ENCODE peak calls at places on chromosomes 11 and 22, in five cellular contexts. One of them, this sample, is unnamed.
A peak's percentile ranks its signal among the peaks of the same experiment; 100 is the strongest.

GRCh38 chr11:133399294-133399693 is 133.0 kb downstream of the OPCML start:
- DNase-seq in CD4-positive, alpha-beta T cell: no peak
- DNase-seq in astrocyte of the cerebellum: no peak
- DNase-seq in AG09309: no peak
- DNase-seq in transverse colon: no peak
- DNase-seq in this sample: no peak

GRCh38 chr11:126082251-126083109 is 19.8 kb upstream of the CDON start:
- DNase-seq in CD4-positive, alpha-beta T cell: no peak
- DNase-seq in astrocyte of the cerebellum: no peak
- DNase-seq in AG09309: no peak
- DNase-seq in transverse colon: no peak
- DNase-seq in this sample: no peak

GRCh38 chr11:65473275-65473860 is 25.5 kb upstream of the MALAT1 start:
- DNase-seq in CD4-positive, alpha-beta T cell: no peak
- DNase-seq in astrocyte of the cerebellum: no peak
- DNase-seq in AG09309: no peak
- DNase-seq in transverse colon: no peak
- DNase-seq in this sample: no peak

GRCh38 chr11:46120711-46121327 is 435 bp downstream of the PHF21A start:
- DNase-seq in CD4-positive, alpha-beta T cell: no peak
- DNase-seq in astrocyte of the cerebellum: no peak
- DNase-seq in AG09309: no peak
- DNase-seq in transverse colon: peak; percentile 41
- DNase-seq in this sample: no peak

GRCh38 chr11:74739546-74740270 is 8.5 kb upstream of the CHRDL2 start:
- DNase-seq in CD4-positive, alpha-beta T cell: peak; percentile 28
- DNase-seq in astrocyte of the cerebellum: peak; percentile 32
- DNase-seq in AG09309: peak; percentile 28
- DNase-seq in transverse colon: peak; percentile 45
- DNase-seq in this sample: peak; percentile 40

GRCh38 chr11:10727259-10727851 is 23.7 kb upstream of the CTR9 start:
- DNase-seq in CD4-positive, alpha-beta T cell: no peak
- DNase-seq in astrocyte of the cerebellum: no peak
- DNase-seq in AG09309: peak; percentile 82
- DNase-seq in transverse colon: no peak
- DNase-seq in this sample: no peak

GRCh38 chr11:124094731-124095130 is 20.5 kb upstream of the VWA5A start:
- DNase-seq in CD4-positive, alpha-beta T cell: no peak
- DNase-seq in astrocyte of the cerebellum: no peak
- DNase-seq in AG09309: no peak
- DNase-seq in transverse colon: no peak
- DNase-seq in this sample: no peak

GRCh38 chr11:13238879-13239514 is 38.6 kb upstream of the BMAL1 start:
- DNase-seq in CD4-positive, alpha-beta T cell: peak; percentile 25
- DNase-seq in astrocyte of the cerebellum: no peak
- DNase-seq in AG09309: no peak
- DNase-seq in transverse colon: peak; percentile 46
- DNase-seq in this sample: no peak

GRCh38 chr11:78424334-78425270 is 7.0 kb upstream of the GAB2 start:
- DNase-seq in CD4-positive, alpha-beta T cell: no peak
- DNase-seq in astrocyte of the cerebellum: no peak
- DNase-seq in AG09309: no peak
- DNase-seq in transverse colon: no peak
- DNase-seq in this sample: no peak

GRCh38 chr11:66800720-66801428 is 42.4 kb upstream of the RCE1 start:
- DNase-seq in CD4-positive, alpha-beta T cell: no peak
- DNase-seq in astrocyte of the cerebellum: no peak
- DNase-seq in AG09309: no peak
- DNase-seq in transverse colon: no peak
- DNase-seq in this sample: no peak

GRCh38 chr11:66333896-66334604 is 2.2 kb downstream of the RIN1 start:
- DNase-seq in CD4-positive, alpha-beta T cell: no peak
- DNase-seq in astrocyte of the cerebellum: no peak
- DNase-seq in AG09309: no peak
- DNase-seq in transverse colon: no peak
- DNase-seq in this sample: no peak

GRCh38 chr11:73321342-73322110 is 13.4 kb downstream of the ARHGEF17 start:
- DNase-seq in CD4-positive, alpha-beta T cell: no peak
- DNase-seq in astrocyte of the cerebellum: no peak
- DNase-seq in AG09309: no peak
- DNase-seq in transverse colon: no peak
- DNase-seq in this sample: no peak

GRCh38 chr11:8256271-8257002 is 7.2 kb downstream of the LMO1 start:
- DNase-seq in CD4-positive, alpha-beta T cell: no peak
- DNase-seq in astrocyte of the cerebellum: no peak
- DNase-seq in AG09309: no peak
- DNase-seq in transverse colon: no peak
- DNase-seq in this sample: no peak

GRCh38 chr11:58567889-58568512 is 7.7 kb downstream of the LPXN start:
- DNase-seq in CD4-positive, alpha-beta T cell: peak; percentile 73
- DNase-seq in astrocyte of the cerebellum: peak; percentile 31
- DNase-seq in AG09309: no peak
- DNase-seq in transverse colon: peak; percentile 65
- DNase-seq in this sample: no peak

GRCh38 chr11:132914600-132914999 is 617.7 kb downstream of the OPCML start:
- DNase-seq in CD4-positive, alpha-beta T cell: no peak
- DNase-seq in astrocyte of the cerebellum: no peak
- DNase-seq in AG09309: no peak
- DNase-seq in transverse colon: no peak
- DNase-seq in this sample: no peak

GRCh38 chr11:116373107-116373506 is 399.7 kb downstream of the BUD13 start:
- DNase-seq in CD4-positive, alpha-beta T cell: no peak
- DNase-seq in astrocyte of the cerebellum: no peak
- DNase-seq in AG09309: no peak
- DNase-seq in transverse colon: no peak
- DNase-seq in this sample: no peak

GRCh38 chr11:442611-443081 is 835 bp upstream of the ANO9 start:
- DNase-seq in CD4-positive, alpha-beta T cell: no peak
- DNase-seq in astrocyte of the cerebellum: no peak
- DNase-seq in AG09309: no peak
- DNase-seq in transverse colon: no peak
- DNase-seq in this sample: no peak

GRCh38 chr11:105774899-105775298 is 165.0 kb downstream of the GRIA4 start:
- DNase-seq in CD4-positive, alpha-beta T cell: no peak
- DNase-seq in astrocyte of the cerebellum: no peak
- DNase-seq in AG09309: no peak
- DNase-seq in transverse colon: no peak
- DNase-seq in this sample: no peak

GRCh38 chr22:24421428-24421931 is 5.9 kb upstream of the ADORA2A start:
- DNase-seq in CD4-positive, alpha-beta T cell: peak; percentile 26
- DNase-seq in astrocyte of the cerebellum: no peak
- DNase-seq in AG09309: no peak
- DNase-seq in transverse colon: no peak
- DNase-seq in this sample: no peak

GRCh38 chr11:128886401-128887119 is 4.6 kb upstream of the KCNJ5 start:
- DNase-seq in CD4-positive, alpha-beta T cell: no peak
- DNase-seq in astrocyte of the cerebellum: no peak
- DNase-seq in AG09309: no peak
- DNase-seq in transverse colon: peak; percentile 27
- DNase-seq in this sample: no peak

GRCh38 chr22:49348631-49349030 is 479.0 kb downstream of the BRD1 start:
- DNase-seq in CD4-positive, alpha-beta T cell: no peak
- DNase-seq in astrocyte of the cerebellum: no peak
- DNase-seq in AG09309: no peak
- DNase-seq in transverse colon: no peak
- DNase-seq in this sample: no peak

GRCh38 chr11:125025968-125026367 is 37.1 kb upstream of the SLC37A2 start:
- DNase-seq in CD4-positive, alpha-beta T cell: no peak
- DNase-seq in astrocyte of the cerebellum: no peak
- DNase-seq in AG09309: no peak
- DNase-seq in transverse colon: no peak
- DNase-seq in this sample: no peak

GRCh38 chr22:39520874-39521857 is 804 bp downstream of the ATF4 start:
- DNase-seq in CD4-positive, alpha-beta T cell: peak; percentile 57
- DNase-seq in astrocyte of the cerebellum: no peak
- DNase-seq in AG09309: no peak
- DNase-seq in transverse colon: peak; percentile 84
- DNase-seq in this sample: peak; percentile 53

GRCh38 chr11:15057352-15057751 is 16.0 kb upstream of the CALCB start:
- DNase-seq in CD4-positive, alpha-beta T cell: no peak
- DNase-seq in astrocyte of the cerebellum: no peak
- DNase-seq in AG09309: no peak
- DNase-seq in transverse colon: no peak
- DNase-seq in this sample: no peak

GRCh38 chr22:45246060-45246985 is 5.6 kb upstream of the KIAA0930 start:
- DNase-seq in CD4-positive, alpha-beta T cell: no peak
- DNase-seq in astrocyte of the cerebellum: peak; percentile 87
- DNase-seq in AG09309: peak; percentile 94
- DNase-seq in transverse colon: peak; percentile 79
- DNase-seq in this sample: peak; percentile 84

GRCh38 chr11:28793282-28793738 is 685.1 kb downstream of the METTL15 start:
- DNase-seq in CD4-positive, alpha-beta T cell: no peak
- DNase-seq in astrocyte of the cerebellum: no peak
- DNase-seq in AG09309: no peak
- DNase-seq in transverse colon: no peak
- DNase-seq in this sample: no peak

GRCh38 chr11:68450711-68451110 is 9.8 kb upstream of the PPP6R3 start:
- DNase-seq in CD4-positive, alpha-beta T cell: no peak
- DNase-seq in astrocyte of the cerebellum: no peak
- DNase-seq in AG09309: no peak
- DNase-seq in transverse colon: no peak
- DNase-seq in this sample: no peak

GRCh38 chr11:129457321-129457720 is 81.7 kb downstream of the BARX2 start:
- DNase-seq in CD4-positive, alpha-beta T cell: no peak
- DNase-seq in astrocyte of the cerebellum: no peak
- DNase-seq in AG09309: no peak
- DNase-seq in transverse colon: peak; percentile 25
- DNase-seq in this sample: no peak

GRCh38 chr22:16953206-16954059 is 54.6 kb downstream of the GAB4 start:
- DNase-seq in CD4-positive, alpha-beta T cell: no peak
- DNase-seq in astrocyte of the cerebellum: no peak
- DNase-seq in AG09309: no peak
- DNase-seq in transverse colon: no peak
- DNase-seq in this sample: no peak

GRCh38 chr22:19691721-19692341 is 22.5 kb upstream of the SEPTIN5 start:
- DNase-seq in CD4-positive, alpha-beta T cell: no peak
- DNase-seq in astrocyte of the cerebellum: peak; percentile 15
- DNase-seq in AG09309: no peak
- DNase-seq in transverse colon: no peak
- DNase-seq in this sample: peak; percentile 5

GRCh38 chr11:92211576-92212167 is 12.9 kb upstream of the FAT3 start:
- DNase-seq in CD4-positive, alpha-beta T cell: no peak
- DNase-seq in astrocyte of the cerebellum: no peak
- DNase-seq in AG09309: peak; percentile 14
- DNase-seq in transverse colon: no peak
- DNase-seq in this sample: no peak
- TF ChIP-seq CTCF in CD4-positive, alpha-beta T cell: no peak
- TF ChIP-seq CTCF in astrocyte of the cerebellum: peak; percentile 56
- TF ChIP-seq CTCF in AG09309: peak; percentile 67
- TF ChIP-seq CTCF in transverse colon: peak; percentile 12
- TF ChIP-seq CTCF in this sample: peak; percentile 44

DNA sequence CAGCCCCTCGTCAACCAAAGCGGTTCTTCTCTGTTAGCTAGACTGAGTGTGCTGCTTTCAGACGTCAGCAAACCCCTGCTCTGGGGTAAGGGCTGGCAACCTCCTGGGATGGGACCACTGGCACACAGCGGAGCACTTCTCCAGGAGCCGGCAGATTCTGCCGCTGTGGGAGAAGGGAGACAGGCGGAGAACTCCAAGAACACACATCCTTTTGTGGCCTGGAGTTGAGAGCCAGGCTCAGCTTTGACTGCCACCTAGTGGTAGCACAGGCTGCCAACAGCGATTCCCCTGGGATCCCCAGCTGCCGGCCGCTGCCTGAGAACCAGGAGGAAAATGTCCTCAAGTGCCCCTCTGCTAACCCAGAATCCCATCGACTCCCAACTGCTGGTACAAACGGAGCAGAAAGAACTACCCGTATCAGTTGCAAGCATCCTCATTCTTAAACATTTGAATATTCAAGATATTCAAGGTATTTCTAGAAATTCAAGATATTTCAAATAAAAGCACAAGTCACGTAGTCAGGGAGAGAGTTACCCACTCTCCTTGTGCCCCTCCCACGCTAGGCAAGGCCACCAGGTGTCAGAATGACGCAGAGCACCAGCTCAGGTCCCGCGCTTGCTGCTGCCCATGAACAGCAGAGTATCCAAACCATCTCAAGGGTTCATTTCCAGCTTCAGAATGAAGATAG is 4.9 kb downstream of the LTO1 start:
- DNase-seq in CD4-positive, alpha-beta T cell: peak; percentile 49
- DNase-seq in astrocyte of the cerebellum: peak; percentile 78
- DNase-seq in AG09309: peak; percentile 42
- DNase-seq in transverse colon: peak; percentile 79
- DNase-seq in this sample: peak; percentile 60
- TF ChIP-seq CTCF in CD4-positive, alpha-beta T cell: peak; percentile 91
- TF ChIP-seq CTCF in astrocyte of the cerebellum: peak; percentile 97
- TF ChIP-seq CTCF in AG09309: peak; percentile 97
- TF ChIP-seq CTCF in transverse colon: peak; percentile 93
- TF ChIP-seq CTCF in this sample: peak; percentile 99

GRCh38 chr22:46587492-46588278 is 32.5 kb upstream of the GRAMD4 start:
- DNase-seq in CD4-positive, alpha-beta T cell: no peak
- DNase-seq in astrocyte of the cerebellum: no peak
- DNase-seq in AG09309: no peak
- DNase-seq in transverse colon: peak; percentile 85
- DNase-seq in this sample: no peak

GRCh38 chr22:46585340-46586122 is 34.7 kb upstream of the GRAMD4 start:
- DNase-seq in CD4-positive, alpha-beta T cell: no peak
- DNase-seq in astrocyte of the cerebellum: no peak
- DNase-seq in AG09309: no peak
- DNase-seq in transverse colon: no peak
- DNase-seq in this sample: no peak

GRCh38 chr22:46587067-46587471 is 33.1 kb upstream of the GRAMD4 start:
- DNase-seq in CD4-positive, alpha-beta T cell: no peak
- DNase-seq in astrocyte of the cerebellum: no peak
- DNase-seq in AG09309: no peak
- DNase-seq in transverse colon: peak; percentile 45
- DNase-seq in this sample: no peak

GRCh38 chr22:46586123-46586519 is 34.1 kb upstream of the GRAMD4 start:
- DNase-seq in CD4-positive, alpha-beta T cell: no peak
- DNase-seq in astrocyte of the cerebellum: no peak
- DNase-seq in AG09309: no peak
- DNase-seq in transverse colon: no peak
- DNase-seq in this sample: no peak

GRCh38 chr22:46586531-46587011 is 33.6 kb upstream of the GRAMD4 start:
- DNase-seq in CD4-positive, alpha-beta T cell: no peak
- DNase-seq in astrocyte of the cerebellum: no peak
- DNase-seq in AG09309: no peak
- DNase-seq in transverse colon: peak; percentile 68
- DNase-seq in this sample: no peak
- TF ChIP-seq CTCF in CD4-positive, alpha-beta T cell: no peak
- TF ChIP-seq CTCF in astrocyte of the cerebellum: no peak
- TF ChIP-seq CTCF in AG09309: no peak
- TF ChIP-seq CTCF in transverse colon: no peak
- TF ChIP-seq CTCF in this sample: no peak

GRCh38 chr11:7251836-7252682 is at the start of gene SYT9:
- DNase-seq in CD4-positive, alpha-beta T cell: no peak
- DNase-seq in astrocyte of the cerebellum: no peak
- DNase-seq in AG09309: no peak
- DNase-seq in transverse colon: peak; percentile 14
- DNase-seq in this sample: no peak
- TF ChIP-seq CTCF in CD4-positive, alpha-beta T cell: no peak
- TF ChIP-seq CTCF in astrocyte of the cerebellum: no peak
- TF ChIP-seq CTCF in AG09309: no peak
- TF ChIP-seq CTCF in transverse colon: no peak
- TF ChIP-seq CTCF in this sample: no peak

This sample was measured in AG09319.